ENCODE peak calls at places on chromosomes 7 and 10, in ten cellular contexts. One of them, this sample, is unnamed.

GRCh38 chr10:103921750-103922195 is 3.8 kb upstream of the STN1 start:
- DNase-seq in thoracic aorta: no peak
- DNase-seq in GM20000: peak
- DNase-seq in EL: no peak
- DNase-seq in T-helper 2 cell: no peak
- DNase-seq in HAP-1: no peak
- DNase-seq in stimulated activated effector memory CD8-positive, alpha-beta T cell treated with anti-CD3 and anti-CD28 coated beads, Interleukin-12 subunit alpha, Interleukin-12 subunit beta, amount 100 ng/mL, for 72 hours: no peak
- DNase-seq in HFFc6: no peak
- DNase-seq in activated CD4-positive, alpha-beta T cell treated with anti-CD3 and anti-CD28 coated beads, Interleukin-2, amount 50 U/mL, for 1 hour: no peak
- DNase-seq in stomach: peak
- DNase-seq in this sample: no peak

GRCh38 chr7:69429817-69430501 is 168.3 kb upstream of the AUTS2 start:
- DNase-seq in GM20000: no peak
- DNase-seq in thoracic aorta: no peak
- DNase-seq in T-helper 2 cell: no peak
- DNase-seq in EL: no peak
- DNase-seq in stimulated activated effector memory CD8-positive, alpha-beta T cell treated with anti-CD3 and anti-CD28 coated beads, Interleukin-12 subunit alpha, Interleukin-12 subunit beta, amount 100 ng/mL, for 72 hours: no peak
- DNase-seq in activated CD4-positive, alpha-beta T cell treated with anti-CD3 and anti-CD28 coated beads, Interleukin-2, amount 50 U/mL, for 1 hour: no peak
- DNase-seq in HFFc6: no peak
- DNase-seq in HAP-1: no peak
- DNase-seq in stomach: no peak
- DNase-seq in this sample: peak

GRCh38 chr10:121308046-121308445 is 290.2 kb downstream of the FGFR2 start:
- DNase-seq in EL: no peak
- DNase-seq in thoracic aorta: no peak
- DNase-seq in stomach: no peak
- DNase-seq in T-helper 2 cell: no peak
- DNase-seq in HAP-1: no peak
- DNase-seq in activated CD4-positive, alpha-beta T cell treated with anti-CD3 and anti-CD28 coated beads, Interleukin-2, amount 50 U/mL, for 1 hour: no peak
- DNase-seq in stimulated activated effector memory CD8-positive, alpha-beta T cell treated with anti-CD3 and anti-CD28 coated beads, Interleukin-12 subunit alpha, Interleukin-12 subunit beta, amount 100 ng/mL, for 72 hours: no peak
- DNase-seq in HFFc6: no peak
- DNase-seq in GM20000: no peak
- DNase-seq in this sample: no peak

GRCh38 chr10:78865518-78865835 is 203.3 kb upstream of the ZMIZ1 start:
- DNase-seq in HFFc6: no peak
- DNase-seq in GM20000: no peak
- DNase-seq in EL: no peak
- DNase-seq in activated CD4-positive, alpha-beta T cell treated with anti-CD3 and anti-CD28 coated beads, Interleukin-2, amount 50 U/mL, for 1 hour: no peak
- DNase-seq in stomach: peak
- DNase-seq in T-helper 2 cell: no peak
- DNase-seq in thoracic aorta: peak
- DNase-seq in HAP-1: no peak
- DNase-seq in stimulated activated effector memory CD8-positive, alpha-beta T cell treated with anti-CD3 and anti-CD28 coated beads, Interleukin-12 subunit alpha, Interleukin-12 subunit beta, amount 100 ng/mL, for 72 hours: no peak
- DNase-seq in this sample: no peak

GRCh38 chr10:124524991-124525653 is 63.5 kb downstream of the LHPP start:
- DNase-seq in HFFc6: no peak
- DNase-seq in stimulated activated effector memory CD8-positive, alpha-beta T cell treated with anti-CD3 and anti-CD28 coated beads, Interleukin-12 subunit alpha, Interleukin-12 subunit beta, amount 100 ng/mL, for 72 hours: no peak
- DNase-seq in HAP-1: no peak
- DNase-seq in activated CD4-positive, alpha-beta T cell treated with anti-CD3 and anti-CD28 coated beads, Interleukin-2, amount 50 U/mL, for 1 hour: no peak
- DNase-seq in thoracic aorta: no peak
- DNase-seq in GM20000: no peak
- DNase-seq in EL: no peak
- DNase-seq in T-helper 2 cell: no peak
- DNase-seq in stomach: peak
- DNase-seq in this sample: peak

GRCh38 chr10:43093423-43094090 is 16.7 kb downstream of the RET start:
- DNase-seq in HAP-1: peak
- DNase-seq in activated CD4-positive, alpha-beta T cell treated with anti-CD3 and anti-CD28 coated beads, Interleukin-2, amount 50 U/mL, for 1 hour: no peak
- DNase-seq in stimulated activated effector memory CD8-positive, alpha-beta T cell treated with anti-CD3 and anti-CD28 coated beads, Interleukin-12 subunit alpha, Interleukin-12 subunit beta, amount 100 ng/mL, for 72 hours: no peak
- DNase-seq in T-helper 2 cell: no peak
- DNase-seq in GM20000: no peak
- DNase-seq in stomach: no peak
- DNase-seq in thoracic aorta: no peak
- DNase-seq in HFFc6: peak
- DNase-seq in EL: peak
- DNase-seq in this sample: no peak

GRCh38 chr7:143013473-143013872 is 13.5 kb downstream of the OR9A2 start:
- DNase-seq in activated CD4-positive, alpha-beta T cell treated with anti-CD3 and anti-CD28 coated beads, Interleukin-2, amount 50 U/mL, for 1 hour: no peak
- DNase-seq in GM20000: no peak
- DNase-seq in T-helper 2 cell: no peak
- DNase-seq in HAP-1: no peak
- DNase-seq in EL: no peak
- DNase-seq in stomach: no peak
- DNase-seq in thoracic aorta: no peak
- DNase-seq in stimulated activated effector memory CD8-positive, alpha-beta T cell treated with anti-CD3 and anti-CD28 coated beads, Interleukin-12 subunit alpha, Interleukin-12 subunit beta, amount 100 ng/mL, for 72 hours: no peak
- DNase-seq in HFFc6: no peak
- DNase-seq in this sample: no peak

GRCh38 chr7:156943091-156944041 is 6.1 kb upstream of the NOM1 start:
- DNase-seq in T-helper 2 cell: no peak
- DNase-seq in activated CD4-positive, alpha-beta T cell treated with anti-CD3 and anti-CD28 coated beads, Interleukin-2, amount 50 U/mL, for 1 hour: no peak
- DNase-seq in GM20000: no peak
- DNase-seq in stimulated activated effector memory CD8-positive, alpha-beta T cell treated with anti-CD3 and anti-CD28 coated beads, Interleukin-12 subunit alpha, Interleukin-12 subunit beta, amount 100 ng/mL, for 72 hours: no peak
- DNase-seq in HFFc6: no peak
- DNase-seq in HAP-1: no peak
- DNase-seq in stomach: no peak
- DNase-seq in thoracic aorta: no peak
- DNase-seq in EL: no peak
- DNase-seq in this sample: no peak

GRCh38 chr7:47715631-47716068 is 133.7 kb upstream of the TNS3 start:
- DNase-seq in stimulated activated effector memory CD8-positive, alpha-beta T cell treated with anti-CD3 and anti-CD28 coated beads, Interleukin-12 subunit alpha, Interleukin-12 subunit beta, amount 100 ng/mL, for 72 hours: no peak
- DNase-seq in thoracic aorta: no peak
- DNase-seq in HAP-1: no peak
- DNase-seq in EL: no peak
- DNase-seq in GM20000: no peak
- DNase-seq in HFFc6: no peak
- DNase-seq in stomach: no peak
- DNase-seq in T-helper 2 cell: no peak
- DNase-seq in activated CD4-positive, alpha-beta T cell treated with anti-CD3 and anti-CD28 coated beads, Interleukin-2, amount 50 U/mL, for 1 hour: no peak
- DNase-seq in this sample: no peak

GRCh38 chr7:47153076-47153475 is 428.8 kb downstream of the TNS3 start:
- DNase-seq in HFFc6: peak
- DNase-seq in stimulated activated effector memory CD8-positive, alpha-beta T cell treated with anti-CD3 and anti-CD28 coated beads, Interleukin-12 subunit alpha, Interleukin-12 subunit beta, amount 100 ng/mL, for 72 hours: no peak
- DNase-seq in activated CD4-positive, alpha-beta T cell treated with anti-CD3 and anti-CD28 coated beads, Interleukin-2, amount 50 U/mL, for 1 hour: no peak
- DNase-seq in GM20000: no peak
- DNase-seq in T-helper 2 cell: no peak
- DNase-seq in EL: peak
- DNase-seq in HAP-1: no peak
- DNase-seq in stomach: no peak
- DNase-seq in thoracic aorta: no peak
- DNase-seq in this sample: no peak

GRCh38 chr10:2963889-2964631 is 103.3 kb upstream of the PFKP start:
- DNase-seq in activated CD4-positive, alpha-beta T cell treated with anti-CD3 and anti-CD28 coated beads, Interleukin-2, amount 50 U/mL, for 1 hour: no peak
- DNase-seq in T-helper 2 cell: no peak
- DNase-seq in HFFc6: no peak
- DNase-seq in HAP-1: no peak
- DNase-seq in EL: no peak
- DNase-seq in GM20000: no peak
- DNase-seq in thoracic aorta: no peak
- DNase-seq in stomach: no peak
- DNase-seq in stimulated activated effector memory CD8-positive, alpha-beta T cell treated with anti-CD3 and anti-CD28 coated beads, Interleukin-12 subunit alpha, Interleukin-12 subunit beta, amount 100 ng/mL, for 72 hours: no peak
- DNase-seq in this sample: no peak

GRCh38 chr7:31101544-31101943 is 49.4 kb downstream of the ADCYAP1R1 start:
- DNase-seq in HAP-1: no peak
- DNase-seq in stomach: no peak
- DNase-seq in stimulated activated effector memory CD8-positive, alpha-beta T cell treated with anti-CD3 and anti-CD28 coated beads, Interleukin-12 subunit alpha, Interleukin-12 subunit beta, amount 100 ng/mL, for 72 hours: no peak
- DNase-seq in T-helper 2 cell: no peak
- DNase-seq in activated CD4-positive, alpha-beta T cell treated with anti-CD3 and anti-CD28 coated beads, Interleukin-2, amount 50 U/mL, for 1 hour: no peak
- DNase-seq in GM20000: no peak
- DNase-seq in thoracic aorta: no peak
- DNase-seq in EL: no peak
- DNase-seq in HFFc6: no peak
- DNase-seq in this sample: no peak

GRCh38 chr10:126905776-126906703 is 812 bp downstream of the DOCK1 start:
- DNase-seq in HFFc6: no peak
- DNase-seq in stimulated activated effector memory CD8-positive, alpha-beta T cell treated with anti-CD3 and anti-CD28 coated beads, Interleukin-12 subunit alpha, Interleukin-12 subunit beta, amount 100 ng/mL, for 72 hours: no peak
- DNase-seq in GM20000: no peak
- DNase-seq in activated CD4-positive, alpha-beta T cell treated with anti-CD3 and anti-CD28 coated beads, Interleukin-2, amount 50 U/mL, for 1 hour: no peak
- DNase-seq in HAP-1: peak
- DNase-seq in EL: peak
- DNase-seq in T-helper 2 cell: no peak
- DNase-seq in stomach: peak
- DNase-seq in thoracic aorta: no peak
- DNase-seq in this sample: no peak